ENCODE peak calls at places on chromosomes 11 and 22, in ten cellular contexts. M is colonic mucosa, S is GM12891, U is dermis blood vessel endothelial cell, X is GM13977, A is stromal cell of bone marrow, J is iPS DF 6.9, H is HCT116, I is glutamatergic neuron, K is NAMALWA. V is an unnamed sample.

GRCh38 chr11:21567628-21568290 is 625.1 kb upstream of the ANO5 start:
- DNase-seq in K (no peak), U (no peak), I (no peak), X (no peak), A (no peak), S (no peak), J (no peak), H (no peak), M (no peak), V (no peak)

GRCh38 chr22:44347549-44347948 is 34.8 kb upstream of the SHISAL1 start:
- DNase-seq in X (no peak), J (no peak), U (no peak), S (no peak), A (no peak), K (no peak), H (no peak), M (no peak), I (no peak), V (no peak)

GRCh38 chr22:20247010-20247505 is 21.1 kb downstream of the RTN4R start:
- DNase-seq in M (no peak), S (peak), H (no peak), J (no peak), X (peak), I (no peak), A (peak), K (peak), U (no peak), V (no peak)

GRCh38 chr22:38413085-38414008 is 41.7 kb downstream of the KCNJ4 start:
- DNase-seq in X (no peak), K (no peak), J (no peak), S (peak), I (peak), M (peak), H (no peak), A (no peak), U (no peak), V (no peak)

GRCh38 chr11:128420943-128421342 is 166.4 kb downstream of the ETS1 start:
- DNase-seq in J (no peak), X (no peak), U (no peak), I (no peak), A (peak), S (no peak), H (no peak), M (no peak), K (no peak), V (no peak)

GRCh38 chr11:68445531-68446035 is 15.0 kb upstream of the PPP6R3 start:
- DNase-seq in J (no peak), H (no peak), A (no peak), K (no peak), U (no peak), M (no peak), X (no peak), S (no peak), I (no peak), V (no peak)

GRCh38 chr22:45777046-45777851 is 105.6 kb downstream of the ATXN10 start:
- DNase-seq in J (no peak), I (no peak), K (peak), A (no peak), U (peak), M (no peak), H (no peak), X (no peak), S (no peak), V (no peak)

GRCh38 chr11:115561116-115561515 is 56.9 kb upstream of the CADM1 start:
- DNase-seq in U (no peak), M (no peak), I (no peak), K (no peak), H (no peak), X (no peak), J (no peak), A (no peak), S (no peak), V (no peak)

GRCh38 chr11:66281001-66281400 is 3.0 kb downstream of the CNIH2 start:
- DNase-seq in X (no peak), M (no peak), A (no peak), H (no peak), S (no peak), U (no peak), I (no peak), K (no peak), J (no peak), V (no peak)

GRCh38 chr11:35167451-35167954 is 28.5 kb downstream of the CD44 start:
- DNase-seq in S (no peak), A (peak), I (no peak), H (no peak), J (no peak), K (no peak), X (no peak), U (no peak), M (no peak), V (no peak)

GRCh38 chr11:130514316-130514715 is 65.9 kb downstream of the ADAMTS15 start:
- DNase-seq in H (no peak), X (no peak), A (peak), I (no peak), M (no peak), U (no peak), S (no peak), K (no peak), J (no peak), V (no peak)

GRCh38 chr11:32431657-32432056 is 3.7 kb downstream of the WT1 start:
- DNase-seq in I (no peak), S (no peak), J (no peak), K (no peak), M (no peak), H (no peak), U (no peak), A (no peak), X (no peak), V (no peak)

GRCh38 chr22:48709976-48710375 is 1117.7 kb downstream of the BRD1 start:
- DNase-seq in U (no peak), X (no peak), A (no peak), I (no peak), K (no peak), M (no peak), H (no peak), J (no peak), S (no peak), V (no peak)

GRCh38 chr22:16960220-16960883 is 47.7 kb downstream of the GAB4 start:
- DNase-seq in I (no peak), S (no peak), H (no peak), M (no peak), J (no peak), K (no peak), A (no peak), X (peak), U (no peak), V (no peak)

GRCh38 chr11:17314232-17314547 is 37.4 kb upstream of the NCR3LG1 start:
- DNase-seq in I (no peak), M (no peak), S (no peak), J (no peak), K (no peak), A (peak), H (no peak), U (peak), X (no peak), V (no peak)

GRCh38 chr11:122375687-122376399 is 259.8 kb upstream of the BLID start:
- DNase-seq in H (peak), X (no peak), J (no peak), S (no peak), A (peak), K (no peak), M (no peak), U (no peak), I (no peak), V (peak)

V was measured in keratinocyte.